ENCODE peak calls at places on chromosomes 12 and 14, in four cellular contexts. One of them, this sample, is unnamed. For H3K9me3, the result is how much of the 10 kb centered on the place peaks cover.

GRCh38 chr14:31510222-31510621 is 22.4 kb upstream of the GPR33 start:
- DNase-seq in sigmoid colon: no peak
- DNase-seq in adrenal gland: no peak
- DNase-seq in suprapubic skin: no peak
- DNase-seq in this sample: no peak

GRCh38 chr12:78636253-78636855 is 228.2 kb upstream of the SYT1 start:
- DNase-seq in sigmoid colon: no peak
- DNase-seq in adrenal gland: no peak
- DNase-seq in suprapubic skin: no peak
- DNase-seq in this sample: no peak

GRCh38 chr14:23437142-23438129 is 2.0 kb upstream of the MYH7 start:
- DNase-seq in sigmoid colon: no peak
- DNase-seq in adrenal gland: no peak
- DNase-seq in suprapubic skin: peak
- DNase-seq in this sample: peak

GRCh38 chr14:105646175-105646574 is 119.8 kb downstream of the TMEM121 start:
- DNase-seq in sigmoid colon: no peak
- DNase-seq in adrenal gland: no peak
- DNase-seq in suprapubic skin: no peak
- DNase-seq in this sample: peak

GRCh38 chr12:66959276-66959675 is 280.4 kb upstream of the GRIP1 start:
- DNase-seq in sigmoid colon: no peak
- DNase-seq in adrenal gland: no peak
- DNase-seq in suprapubic skin: no peak
- DNase-seq in this sample: no peak

GRCh38 chr14:81931828-81932227 is 398.2 kb upstream of the SEL1L start:
- DNase-seq in sigmoid colon: no peak
- DNase-seq in adrenal gland: no peak
- DNase-seq in suprapubic skin: no peak
- DNase-seq in this sample: no peak

GRCh38 chr14:103705524-103706284 is 9.5 kb downstream of the XRCC3 start:
- DNase-seq in sigmoid colon: no peak
- DNase-seq in adrenal gland: no peak
- DNase-seq in suprapubic skin: peak
- DNase-seq in this sample: no peak

GRCh38 chr14:48983355-48983888 is 602.8 kb downstream of the RPS29 start:
- DNase-seq in sigmoid colon: no peak
- DNase-seq in adrenal gland: peak
- DNase-seq in suprapubic skin: no peak
- DNase-seq in this sample: no peak

GRCh38 chr14:103384450-103385152 is 614 bp upstream of the MARK3 start:
- DNase-seq in sigmoid colon: no peak
- DNase-seq in adrenal gland: no peak
- DNase-seq in suprapubic skin: peak
- DNase-seq in this sample: no peak

GRCh38 chr14:76261371-76261811 is 109.7 kb downstream of the GPATCH2L start:
- DNase-seq in sigmoid colon: no peak
- DNase-seq in adrenal gland: no peak
- DNase-seq in suprapubic skin: no peak
- DNase-seq in this sample: no peak

GRCh38 chr12:105240233-105240632 is 4.3 kb upstream of the APPL2 start:
- DNase-seq in sigmoid colon: no peak
- DNase-seq in adrenal gland: no peak
- DNase-seq in suprapubic skin: no peak
- DNase-seq in this sample: no peak

GRCh38 chr14:28243600-28243999 is 523.0 kb upstream of the FOXG1 start:
- DNase-seq in sigmoid colon: no peak
- DNase-seq in adrenal gland: no peak
- DNase-seq in suprapubic skin: no peak
- DNase-seq in this sample: no peak

GRCh38 chr12:114794049-114794558 is 110.1 kb upstream of the TBX3 start:
- DNase-seq in sigmoid colon: no peak
- DNase-seq in adrenal gland: no peak
- DNase-seq in suprapubic skin: no peak
- DNase-seq in this sample: no peak

GRCh38 chr14:95444132-95445129 is 72.0 kb downstream of the SYNE3 start:
- DNase-seq in sigmoid colon: no peak
- DNase-seq in adrenal gland: no peak
- DNase-seq in suprapubic skin: no peak
- DNase-seq in this sample: no peak

GRCh38 chr12:131011165-131012079 is 57.7 kb downstream of the ADGRD1 start:
- DNase-seq in sigmoid colon: peak
- DNase-seq in adrenal gland: no peak
- DNase-seq in suprapubic skin: peak
- DNase-seq in this sample: peak

GRCh38 chr12:121796855-121797751 is 3.6 kb upstream of the RHOF start:
- DNase-seq in sigmoid colon: peak
- DNase-seq in adrenal gland: peak
- DNase-seq in suprapubic skin: peak
- DNase-seq in this sample: peak

GRCh38 chr12:104147346-104147745 is 9.3 kb upstream of the NFYB start:
- DNase-seq in sigmoid colon: no peak
- DNase-seq in adrenal gland: no peak
- DNase-seq in suprapubic skin: no peak
- DNase-seq in this sample: no peak

GRCh38 chr14:101962503-101962874 is 1.9 kb upstream of the DYNC1H1 start:
- DNase-seq in sigmoid colon: peak
- DNase-seq in adrenal gland: peak
- DNase-seq in suprapubic skin: peak
- DNase-seq in this sample: peak

GRCh38 chr14:76924363-76925151 is 98.3 kb downstream of the LRRC74A start:
- DNase-seq in sigmoid colon: no peak
- DNase-seq in adrenal gland: peak
- DNase-seq in suprapubic skin: no peak
- DNase-seq in this sample: no peak

GRCh38 chr12:104591272-104591940 is 134.7 kb downstream of the CHST11 start:
- DNase-seq in sigmoid colon: no peak
- DNase-seq in adrenal gland: no peak
- DNase-seq in suprapubic skin: no peak
- DNase-seq in this sample: no peak

GRCh38 chr12:53817021-53817389 is 65.2 kb upstream of the CISTR start:
- DNase-seq in sigmoid colon: no peak
- DNase-seq in adrenal gland: no peak
- DNase-seq in suprapubic skin: no peak
- DNase-seq in this sample: no peak

GRCh38 chr12:79053394-79053793 is 188.8 kb downstream of the SYT1 start:
- DNase-seq in sigmoid colon: no peak
- DNase-seq in adrenal gland: no peak
- DNase-seq in suprapubic skin: no peak
- DNase-seq in this sample: no peak

GRCh38 chr12:45268672-45269406 is 52.9 kb downstream of the ANO6 start:
- DNase-seq in sigmoid colon: peak
- DNase-seq in adrenal gland: peak
- DNase-seq in suprapubic skin: peak
- DNase-seq in this sample: peak

GRCh38 chr14:65277580-65278270 is 134.8 kb upstream of the FUT8 start:
- DNase-seq in sigmoid colon: no peak
- DNase-seq in adrenal gland: no peak
- DNase-seq in suprapubic skin: no peak
- DNase-seq in this sample: no peak

GRCh38 chr12:42846782-42847181 is 257.2 kb upstream of the PRICKLE1 start:
- DNase-seq in sigmoid colon: no peak
- DNase-seq in adrenal gland: no peak
- DNase-seq in suprapubic skin: no peak
- DNase-seq in this sample: no peak

GRCh38 chr12:110896559-110896958 is 23.8 kb downstream of the MYL2 start:
- DNase-seq in sigmoid colon: no peak
- DNase-seq in adrenal gland: no peak
- DNase-seq in suprapubic skin: no peak
- DNase-seq in this sample: peak

GRCh38 chr14:57979376-57980048 is 113.6 kb upstream of the SLC35F4 start:
- DNase-seq in sigmoid colon: no peak
- DNase-seq in adrenal gland: no peak
- DNase-seq in suprapubic skin: no peak
- DNase-seq in this sample: no peak

GRCh38 chr14:47149326-47149725 is 497.7 kb upstream of the RPL10L start:
- DNase-seq in sigmoid colon: no peak
- DNase-seq in adrenal gland: no peak
- DNase-seq in suprapubic skin: no peak
- DNase-seq in this sample: no peak

GRCh38 chr14:67515386-67516079 is 17.6 kb upstream of the PLEKHH1 start:
- DNase-seq in sigmoid colon: no peak
- DNase-seq in adrenal gland: peak
- DNase-seq in suprapubic skin: peak
- DNase-seq in this sample: no peak

GRCh38 chr14:61934385-61934784 is 172.2 kb downstream of the SNAPC1 start:
- DNase-seq in sigmoid colon: no peak
- DNase-seq in adrenal gland: no peak
- DNase-seq in suprapubic skin: no peak
- DNase-seq in this sample: no peak

DNA sequence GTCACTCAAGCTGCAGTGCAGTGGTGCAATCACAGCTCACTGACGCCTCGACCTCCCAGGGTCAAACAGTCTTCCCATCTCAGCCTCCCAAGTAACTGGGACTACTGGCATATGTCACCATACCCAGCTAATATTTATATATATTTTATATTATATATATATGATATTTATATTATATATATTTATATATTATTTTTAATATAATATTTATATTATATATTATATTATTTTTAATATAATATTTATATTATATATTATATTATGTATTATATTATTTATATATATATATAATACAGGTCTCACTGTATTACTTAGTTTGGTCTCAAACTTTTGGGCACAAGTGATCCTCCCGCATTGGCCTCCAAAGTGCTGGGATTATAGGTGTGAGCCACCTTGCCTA is 9.4 kb downstream of the ZNF84 start:
- DNase-seq in sigmoid colon: no peak
- DNase-seq in adrenal gland: no peak
- DNase-seq in suprapubic skin: no peak
- DNase-seq in this sample: no peak
- H3K9me3 ChIP-seq in sigmoid colon: half or more
- H3K9me3 ChIP-seq in adrenal gland: under half
- H3K9me3 ChIP-seq in suprapubic skin: half or more
- H3K9me3 ChIP-seq in this sample: under half

DNA sequence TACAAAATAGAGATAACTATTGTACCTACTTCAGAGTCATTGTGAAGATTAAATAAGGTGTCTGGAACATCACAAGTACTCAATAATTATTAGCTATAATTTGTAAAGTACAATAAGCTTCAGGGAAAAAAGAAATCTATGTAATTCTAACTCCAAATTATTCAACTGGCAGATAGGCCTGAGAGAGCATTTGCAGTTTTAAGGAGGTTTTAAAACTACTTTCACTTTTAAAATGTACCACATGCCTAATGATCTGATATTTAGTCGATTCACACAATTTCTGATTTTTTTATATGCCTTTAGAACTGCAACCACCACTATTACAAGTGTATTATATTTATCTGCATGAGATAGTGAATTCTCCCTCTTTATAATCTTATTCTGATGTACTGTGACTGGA is 24.9 kb upstream of the FRMD6 start:
- DNase-seq in sigmoid colon: no peak
- DNase-seq in adrenal gland: no peak
- DNase-seq in suprapubic skin: no peak
- DNase-seq in this sample: no peak
- H3K4me3 ChIP-seq in sigmoid colon: no peak
- H3K4me3 ChIP-seq in adrenal gland: no peak
- H3K4me3 ChIP-seq in suprapubic skin: no peak
- H3K4me3 ChIP-seq in this sample: no peak

GRCh38 chr12:38282886-38283285 is 33.7 kb upstream of the ALG10B start:
- DNase-seq in sigmoid colon: no peak
- DNase-seq in adrenal gland: no peak
- DNase-seq in suprapubic skin: no peak
- DNase-seq in this sample: no peak
- H3K9me3 ChIP-seq in sigmoid colon: under half
- H3K9me3 ChIP-seq in adrenal gland: under half
- H3K9me3 ChIP-seq in suprapubic skin: under half
- H3K9me3 ChIP-seq in this sample: under half

GRCh38 chr12:6765048-6765633 is 1.0 kb upstream of the PTMS start:
- DNase-seq in sigmoid colon: no peak
- DNase-seq in adrenal gland: no peak
- DNase-seq in suprapubic skin: no peak
- DNase-seq in this sample: no peak
- H3K4me3 ChIP-seq in sigmoid colon: peak
- H3K4me3 ChIP-seq in adrenal gland: no peak
- H3K4me3 ChIP-seq in suprapubic skin: peak
- H3K4me3 ChIP-seq in this sample: peak

GRCh38 chr12:52686063-52686462 is 5.9 kb upstream of the KRT1 start:
- DNase-seq in sigmoid colon: no peak
- DNase-seq in adrenal gland: no peak
- DNase-seq in suprapubic skin: no peak
- DNase-seq in this sample: no peak
- H3K9me3 ChIP-seq in sigmoid colon: under half
- H3K9me3 ChIP-seq in adrenal gland: under half
- H3K9me3 ChIP-seq in suprapubic skin: under half
- H3K9me3 ChIP-seq in this sample: under half

GRCh38 chr14:92153581-92153980 is 31.8 kb downstream of the CPSF2 start:
- DNase-seq in sigmoid colon: no peak
- DNase-seq in adrenal gland: peak
- DNase-seq in suprapubic skin: no peak
- DNase-seq in this sample: no peak
- H3K4me3 ChIP-seq in sigmoid colon: no peak
- H3K4me3 ChIP-seq in adrenal gland: no peak
- H3K4me3 ChIP-seq in suprapubic skin: no peak
- H3K4me3 ChIP-seq in this sample: no peak

GRCh38 chr12:34372003-34372402 is 349.7 kb downstream of the ALG10 start:
- DNase-seq in sigmoid colon: no peak
- DNase-seq in adrenal gland: no peak
- DNase-seq in suprapubic skin: no peak
- DNase-seq in this sample: no peak
- H3K9me3 ChIP-seq in sigmoid colon: under half
- H3K9me3 ChIP-seq in adrenal gland: under half
- H3K9me3 ChIP-seq in suprapubic skin: half or more
- H3K9me3 ChIP-seq in this sample: under half

GRCh38 chr14:91264151-91265150 is 19.9 kb upstream of the GPR68 start:
- DNase-seq in sigmoid colon: no peak
- DNase-seq in adrenal gland: peak
- DNase-seq in suprapubic skin: no peak
- DNase-seq in this sample: no peak
- H3K4me3 ChIP-seq in sigmoid colon: no peak
- H3K4me3 ChIP-seq in adrenal gland: no peak
- H3K4me3 ChIP-seq in suprapubic skin: peak
- H3K4me3 ChIP-seq in this sample: peak